ENCODE peak calls at places on chromosomes 1 and 21, in four cellular contexts. F is HepG2, J is K562, Z is WTC11. R is an unnamed sample.
A peak's percentile ranks its signal among the peaks of the same experiment; 100 is the strongest.

GRCh38 chr1:12230549-12231275 is 882 bp downstream of the VPS13D start:
- DNase-seq in F (peak; percentile 27), J (peak; percentile 47), Z (peak; percentile 36), R (no peak)

GRCh38 chr1:223208164-223209075 is 65.4 kb upstream of the TLR5 start:
- DNase-seq in F (no peak), J (no peak), Z (no peak), R (no peak)

GRCh38 chr1:183267646-183268431 is 81.8 kb downstream of the LAMC2 start:
- DNase-seq in F (no peak), J (no peak), Z (no peak), R (no peak)

GRCh38 chr1:218874313-218874712 is 299.4 kb upstream of the LYPLAL1 start:
- DNase-seq in F (peak; percentile 39), J (no peak), Z (no peak), R (no peak)

GRCh38 chr1:116157096-116157495 is 45.9 kb downstream of the MAB21L3 start:
- DNase-seq in F (no peak), J (no peak), Z (no peak), R (no peak)

GRCh38 chr1:177069489-177069888 is 95.0 kb downstream of the ASTN1 start:
- DNase-seq in F (no peak), J (no peak), Z (no peak), R (no peak)

GRCh38 chr1:206911064-206911663 is 10.6 kb downstream of the FCMR start:
- DNase-seq in F (peak; percentile 16), J (peak; percentile 80), Z (no peak), R (no peak)

GRCh38 chr1:58592521-58593134 is 15.6 kb upstream of the TACSTD2 start:
- DNase-seq in F (no peak), J (no peak), Z (no peak), R (no peak)

GRCh38 chr1:47804127-47804526 is 193.1 kb downstream of the TRABD2B start:
- DNase-seq in F (no peak), J (no peak), Z (no peak), R (no peak)

GRCh38 chr1:160521554-160521953 is 1.5 kb downstream of the SLAMF6 start:
- DNase-seq in F (no peak), J (no peak), Z (no peak), R (no peak)

GRCh38 chr1:29379438-29380073 is 143.2 kb downstream of the PTPRU start:
- DNase-seq in F (peak; percentile 53), J (peak; percentile 63), Z (peak; percentile 47), R (peak; percentile 2)

GRCh38 chr1:163875214-163875926 is 553.6 kb downstream of the NUF2 start:
- DNase-seq in F (no peak), J (no peak), Z (no peak), R (no peak)

GRCh38 chr21:36355868-36356267 is 29.3 kb upstream of the CHAF1B start:
- DNase-seq in F (no peak), J (no peak), Z (no peak), R (no peak)

GRCh38 chr1:223106856-223107255 is 36.2 kb downstream of the TLR5 start:
- DNase-seq in F (no peak), J (no peak), Z (no peak), R (no peak)

GRCh38 chr1:5994713-5995621 is 2.7 kb upstream of the NPHP4 start:
- DNase-seq in F (no peak), J (no peak), Z (no peak), R (peak; percentile 30)

GRCh38 chr1:84269286-84269685 is 32.2 kb upstream of the SAMD13 start:
- DNase-seq in F (no peak), J (no peak), Z (no peak), R (no peak)

GRCh38 chr21:45361033-45361997 is 43.6 kb upstream of the COL18A1 start:
- DNase-seq in F (no peak), J (no peak), Z (no peak), R (no peak)

GRCh38 chr1:110087812-110088738 is 17.6 kb upstream of the ALX3 start:
- DNase-seq in F (peak; percentile 54), J (peak; percentile 84), Z (peak; percentile 60), R (no peak)

GRCh38 chr1:48472747-48473146 is 743 bp upstream of the SPATA6 start:
- DNase-seq in F (no peak), J (no peak), Z (no peak), R (no peak)

GRCh38 chr1:199948587-199949280 is 78.8 kb upstream of the NR5A2 start:
- DNase-seq in F (no peak), J (peak; percentile 15), Z (no peak), R (no peak)

DNA sequence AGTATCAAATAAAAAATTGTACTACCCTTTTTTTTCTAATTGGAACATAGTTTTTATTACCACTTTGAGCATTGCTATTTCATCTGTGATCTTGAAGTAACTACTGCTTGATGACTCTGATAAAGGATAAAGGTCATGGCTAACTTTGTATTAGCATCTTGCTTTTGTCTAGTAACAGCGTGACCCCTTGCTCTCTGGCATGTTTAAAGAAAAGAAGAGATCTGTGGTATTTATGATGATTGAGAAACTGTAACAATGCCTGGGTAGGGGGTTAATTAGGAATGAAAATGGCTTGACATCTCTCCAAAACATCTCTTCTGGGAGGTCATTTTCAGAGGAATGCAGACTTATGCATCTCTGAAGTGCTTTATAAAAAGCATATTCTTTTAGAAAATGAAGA is 208.1 kb upstream of the NCAM2 start:
- DNase-seq in F (no peak), J (no peak), Z (no peak), R (no peak)
- TF ChIP-seq ETV6 in F (no peak), J (no peak), Z (peak; percentile 23), R (no peak)

GRCh38 chr1:102640872-102641271 is 467.4 kb downstream of the COL11A1 start:
- DNase-seq in F (no peak), J (no peak), Z (no peak), R (no peak)

DNA sequence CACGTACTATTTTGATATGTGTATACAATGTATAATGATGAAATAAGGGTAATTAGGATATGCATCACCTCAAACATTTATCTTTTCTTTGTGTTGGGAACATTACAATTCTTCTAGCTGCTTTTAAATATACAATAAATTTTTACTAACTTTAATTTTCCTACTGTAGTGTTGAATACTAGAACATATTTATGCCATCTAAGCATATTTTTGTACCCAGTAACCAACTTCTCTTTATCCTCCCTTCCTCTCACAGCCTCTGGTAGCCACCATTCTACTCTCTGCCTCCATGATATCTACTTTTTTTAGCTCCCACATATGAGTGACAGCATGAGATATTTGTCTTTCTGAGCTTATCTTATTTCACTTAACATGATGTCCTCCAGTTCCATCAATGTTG is 468.0 kb downstream of the COL11A1 start:
- DNase-seq in F (no peak), J (no peak), Z (no peak), R (no peak)
- TF ChIP-seq ETV6 in F (no peak), J (no peak), Z (no peak), R (no peak)

GRCh38 chr1:55276671-55277376 is 61.7 kb upstream of the USP24 start:
- DNase-seq in F (no peak), J (peak; percentile 23), Z (no peak), R (no peak)

GRCh38 chr1:55278378-55278777 is 63.2 kb upstream of the USP24 start:
- DNase-seq in F (peak; percentile 27), J (no peak), Z (no peak), R (no peak)

GRCh38 chr1:55275151-55275748 is 60.1 kb upstream of the USP24 start:
- DNase-seq in F (no peak), J (peak; percentile 58), Z (no peak), R (no peak)

GRCh38 chr1:55277377-55278130 is 62.4 kb upstream of the USP24 start:
- DNase-seq in F (peak; percentile 72), J (peak; percentile 82), Z (peak; percentile 89), R (peak; percentile 59)

DNA sequence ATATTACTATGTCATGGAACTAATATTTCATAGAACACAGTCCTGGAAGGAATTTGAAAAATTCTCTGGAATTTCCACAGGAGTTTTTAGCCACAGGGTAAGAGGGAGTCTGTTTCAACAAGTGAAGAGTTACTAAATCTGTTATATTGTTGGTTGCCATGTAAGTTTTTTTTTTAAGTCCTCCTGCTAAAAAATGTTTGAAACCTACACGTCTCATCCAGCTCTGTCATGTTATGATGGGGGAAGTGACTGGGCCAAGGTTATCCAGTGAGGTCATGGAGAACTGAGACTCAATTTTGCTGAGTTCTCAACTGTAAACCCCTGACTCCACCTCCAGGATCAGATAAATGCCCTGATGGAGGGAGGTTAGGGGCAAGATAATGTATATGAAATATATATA is 60.8 kb upstream of the USP24 start:
- DNase-seq in F (no peak), J (peak; percentile 69), Z (no peak), R (no peak)
- TF ChIP-seq ETV6 in F (no peak), J (no peak), Z (no peak), R (no peak)

DNA sequence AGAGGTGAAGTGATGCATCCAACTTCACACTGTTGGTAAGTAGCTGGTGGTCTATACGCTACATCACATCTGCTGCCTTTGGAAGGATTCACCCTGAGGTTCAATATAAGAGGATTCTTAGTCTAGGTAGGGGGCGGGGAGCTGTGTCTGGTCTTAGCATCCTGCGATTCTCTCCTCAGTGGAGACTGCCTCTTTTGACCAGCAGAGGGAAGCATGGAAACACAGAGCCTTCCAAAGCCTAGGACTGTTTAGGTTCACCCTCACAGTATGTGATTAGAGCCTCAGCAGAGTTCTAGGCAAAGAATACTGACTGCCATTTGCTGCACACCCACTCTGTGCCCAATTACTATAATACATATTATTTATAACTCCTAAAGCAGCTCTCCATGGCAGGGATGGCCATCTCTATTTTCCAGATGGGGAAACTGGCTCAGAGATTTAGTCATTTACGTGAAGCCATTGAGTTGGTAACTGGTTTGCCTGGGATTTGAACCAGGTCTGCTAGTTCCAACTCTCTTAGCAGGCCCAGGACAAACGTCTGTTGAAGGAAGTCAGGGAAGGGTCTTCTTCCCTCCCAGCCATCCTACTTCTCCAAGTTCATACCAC is 28.9 kb upstream of the EFCAB14 start:
- DNase-seq in F (peak; percentile 49), J (peak; percentile 70), Z (peak; percentile 68), R (no peak)
- TF ChIP-seq ETV6 in F (no peak), J (no peak), Z (no peak), R (no peak)

GRCh38 chr1:7500381-7501258 is 270.5 kb upstream of the VAMP3 start:
- DNase-seq in F (no peak), J (no peak), Z (no peak), R (no peak)
- TF ChIP-seq ETV6 in F (no peak), J (no peak), Z (no peak), R (no peak)

DNA sequence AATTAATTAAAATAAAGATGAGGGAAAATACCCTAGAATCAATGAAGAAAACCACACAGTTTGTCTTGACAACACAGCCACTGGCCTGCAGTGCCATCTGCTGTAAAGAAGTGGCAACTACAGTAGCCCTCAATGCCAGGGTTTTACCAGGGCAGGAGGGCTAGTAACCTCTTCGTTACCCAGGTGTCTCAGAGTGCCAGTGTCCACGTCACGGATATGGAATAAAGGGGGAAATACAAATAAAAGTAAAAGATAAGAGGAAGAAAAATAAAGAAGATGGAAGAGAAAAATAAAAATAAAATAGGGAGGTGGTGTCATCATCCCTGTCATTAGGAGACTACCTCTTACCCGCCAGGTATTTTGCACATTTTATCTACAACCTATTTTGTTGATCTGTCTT is 14.2 kb upstream of the SLC44A3 start:
- DNase-seq in F (peak; percentile 45), J (peak; percentile 50), Z (peak; percentile 65), R (no peak)
- TF ChIP-seq ETV6 in F (no peak), J (no peak), Z (no peak), R (no peak)

GRCh38 chr1:27994060-27994459 is 34.3 kb downstream of the XKR8 start:
- DNase-seq in F (no peak), J (no peak), Z (no peak), R (no peak)
- TF ChIP-seq ETV6 in F (no peak), J (no peak), Z (no peak), R (no peak)